ENCODE peak calls at places on chromosomes 7 and 10, in seven cellular contexts. A is A549, K is hepatocyte, Q is keratinocyte, N is OCI-LY7, Y is IMR-90, D is mammary epithelial cell. O is an unnamed sample.

GRCh38 chr7:99540542-99540941 is 11.4 kb downstream of the FAM200A start:
- DNase-seq in N (no peak), A (no peak), D (no peak), K (no peak), Q (no peak), Y (no peak), O (no peak)

GRCh38 chr7:30382607-30383006 is 96.0 kb downstream of the NOD1 start:
- DNase-seq in Y (no peak), D (no peak), N (no peak), K (no peak), Q (no peak), A (no peak), O (no peak)

GRCh38 chr7:74466196-74466813 is 12.6 kb downstream of the GTF2IRD1 start:
- DNase-seq in N (peak; percentile 56), Y (no peak), Q (no peak), A (no peak), K (no peak), D (no peak), O (no peak)

GRCh38 chr7:128591705-128592104 is 80.4 kb upstream of the GARIN1A start:
- DNase-seq in A (no peak), N (no peak), D (no peak), K (no peak), Q (no peak), Y (no peak), O (no peak)

GRCh38 chr7:877312-878232 is 1.2 kb downstream of the GET4 start:
- DNase-seq in K (peak; percentile 82), Q (no peak), D (peak; percentile 16), A (no peak), N (peak; percentile 27), Y (no peak), O (no peak)

GRCh38 chr7:134813668-134814067 is 34.2 kb downstream of the CALD1 start:
- DNase-seq in Q (no peak), K (peak; percentile 7), N (no peak), Y (peak; percentile 87), D (no peak), A (no peak), O (peak; percentile 71)

GRCh38 chr10:113084031-113084430 is 134.0 kb downstream of the TCF7L2 start:
- DNase-seq in N (no peak), D (no peak), Q (no peak), A (no peak), K (no peak), Y (peak; percentile 87), O (no peak)

GRCh38 chr7:11182736-11183135 is 209.1 kb downstream of the PHF14 start:
- DNase-seq in K (no peak), N (no peak), A (no peak), D (peak; percentile 9), Q (no peak), Y (peak; percentile 36), O (peak; percentile 76)

GRCh38 chr7:82945056-82945455 is 217.6 kb downstream of the PCLO start:
- DNase-seq in K (no peak), A (no peak), N (no peak), D (no peak), Q (no peak), Y (no peak), O (no peak)

GRCh38 chr10:49610015-49610734 is at the start of gene SLC18A3:
- DNase-seq in Y (no peak), K (no peak), Q (no peak), A (no peak), N (no peak), D (no peak), O (no peak)

GRCh38 chr10:62019685-62020361 is 118.3 kb downstream of the ARID5B start:
- DNase-seq in A (no peak), N (no peak), Y (no peak), D (no peak), Q (no peak), K (no peak), O (peak; percentile 69)

GRCh38 chr10:86205086-86205760 is 161.4 kb downstream of the GRID1 start:
- DNase-seq in K (no peak), A (no peak), Y (no peak), N (no peak), Q (no peak), D (no peak), O (no peak)
- H3K4me2 ChIP-seq in K (no peak overlapping the region), A (no peak overlapping the region), Y (no peak overlapping the region), N (no peak overlapping the region), Q (no peak overlapping the region), D (no peak overlapping the region), O (no peak overlapping the region)

DNA sequence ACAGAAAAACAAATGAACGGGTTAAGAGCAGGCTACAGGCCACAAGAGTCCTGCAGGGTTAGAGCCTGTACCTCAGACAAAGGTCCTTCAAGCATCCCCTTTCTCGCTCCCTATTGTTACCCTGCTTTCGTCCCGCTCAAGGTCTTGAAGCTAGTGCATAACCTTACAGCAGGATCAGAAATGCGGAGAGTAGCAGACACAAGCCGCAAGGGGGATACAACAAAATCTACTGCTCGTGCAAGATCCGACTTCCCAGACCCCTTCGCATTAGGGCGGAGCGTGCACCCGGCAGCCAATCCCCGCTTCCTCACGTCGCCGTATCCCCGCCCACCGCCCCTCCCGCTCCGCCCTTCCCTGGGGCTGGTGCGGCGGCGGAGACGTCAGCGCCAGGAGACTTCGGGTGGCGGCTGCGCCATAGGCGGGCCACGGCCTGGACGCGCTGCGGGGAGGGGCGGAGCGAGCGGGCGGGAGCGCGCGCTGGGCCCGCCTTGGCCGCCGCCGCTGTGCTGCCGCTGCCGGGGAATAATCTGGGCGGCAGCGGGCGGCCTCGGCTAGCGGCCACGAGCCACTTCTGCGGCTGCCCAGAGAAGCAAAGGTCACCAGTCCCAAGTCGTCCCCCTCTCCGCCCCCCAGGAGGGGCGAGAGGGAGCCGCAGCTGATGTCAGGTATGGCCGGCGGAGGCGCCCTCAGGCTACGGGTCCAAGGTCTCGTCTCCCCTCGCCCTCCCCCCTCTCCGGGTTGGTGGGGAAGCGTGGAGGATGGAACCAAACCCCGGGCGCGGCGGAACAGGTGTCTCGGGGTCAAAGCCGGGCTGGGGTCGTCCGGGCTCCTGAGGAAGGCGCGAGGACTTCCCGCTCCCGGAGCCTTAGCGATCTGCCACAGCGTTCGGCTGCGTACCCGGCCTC is at the start of gene C1GALT1:
- DNase-seq in N (peak; percentile 97), Q (peak; percentile 88), K (peak; percentile 98), D (peak; percentile 96), A (peak; percentile 98), Y (peak; percentile 97), O (peak; percentile 98)
- TF ChIP-seq CTCF in N (peak; percentile 66), Q (peak; percentile 49), K (peak; percentile 34), D (peak; percentile 48), A (no peak), Y (peak; percentile 56), O (peak; percentile 64)

DNA sequence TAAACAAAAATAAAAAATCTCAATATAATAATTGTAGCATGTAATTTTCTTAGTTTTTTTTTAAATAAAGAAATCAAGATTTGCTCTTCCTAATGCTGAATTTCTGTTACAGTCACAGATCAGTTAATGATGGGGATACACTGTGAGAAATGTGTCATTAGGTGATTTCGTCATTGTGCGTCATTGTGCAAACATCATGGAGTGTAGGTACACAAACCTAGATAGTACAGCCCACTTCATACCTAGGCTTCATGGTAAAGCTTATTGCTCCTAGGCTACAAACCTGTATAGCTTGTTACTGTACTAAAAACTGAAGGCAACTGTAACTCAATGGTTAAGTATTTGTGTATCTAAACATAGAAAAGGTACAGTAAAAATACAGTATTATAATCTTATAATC is 74.4 kb upstream of the LSM8 start:
- DNase-seq in D (peak; percentile 63), Y (no peak), K (peak; percentile 50), A (peak; percentile 63), N (no peak), Q (no peak), O (no peak)
- H3K27ac ChIP-seq in D (no peak overlapping the region), Y (no peak overlapping the region), K (no peak overlapping the region), A (no peak overlapping the region), N (no peak overlapping the region), Q (no peak overlapping the region), O (no peak overlapping the region)

GRCh38 chr10:124074471-124075109 is 18.8 kb downstream of the CHST15 start:
- DNase-seq in Y (no peak), A (no peak), N (peak; percentile 65), Q (no peak), D (no peak), K (no peak), O (no peak)
- H3K4me2 ChIP-seq in Y (no peak overlapping the region), A (no peak overlapping the region), N (peak overlapping the region; percentile 86), Q (no peak overlapping the region), D (no peak overlapping the region), K (no peak overlapping the region), O (no peak overlapping the region)

DNA sequence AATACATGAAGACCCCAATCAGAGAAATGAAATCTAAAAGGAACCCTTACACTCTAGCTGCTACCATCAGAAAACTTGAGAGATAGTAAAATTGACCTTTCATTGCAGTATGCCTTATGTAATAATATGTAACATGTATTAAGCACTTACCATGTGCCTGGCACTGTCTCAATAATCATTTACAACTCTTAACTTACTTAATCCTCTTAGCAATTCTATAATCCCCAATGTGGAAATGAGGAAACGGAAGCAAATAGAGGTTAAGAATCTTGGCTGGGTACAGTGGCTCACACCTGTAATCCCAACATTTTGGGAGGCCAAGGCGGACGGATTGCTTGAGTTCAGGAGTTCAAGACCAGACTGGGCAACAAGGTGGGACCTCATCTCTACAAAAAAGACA is 29.8 kb upstream of the FHIP2A start:
- DNase-seq in Q (no peak), Y (no peak), K (no peak), D (no peak), A (no peak), N (no peak), O (no peak)
- TF ChIP-seq CTCF in Q (no peak), Y (no peak), K (no peak), D (no peak), A (no peak), N (no peak), O (no peak)

DNA sequence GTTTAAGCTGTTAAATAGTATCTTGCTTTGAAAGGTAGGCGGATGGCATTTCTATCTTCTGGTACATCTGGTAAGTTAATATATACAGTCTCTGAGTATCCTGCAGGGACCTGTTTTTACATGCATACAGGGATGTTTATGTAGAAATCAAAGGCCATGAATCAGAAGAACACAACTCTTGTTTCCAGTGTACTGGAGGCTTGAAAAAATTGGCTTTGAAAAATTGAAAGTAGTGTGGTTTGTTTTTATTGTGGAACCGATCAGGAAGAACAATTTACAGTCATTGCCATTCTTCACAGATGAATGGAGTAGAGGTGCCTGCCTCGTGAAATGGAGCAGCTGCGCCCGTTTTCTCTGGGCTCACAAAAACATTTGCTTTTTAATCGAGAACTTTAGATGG is 54.0 kb upstream of the RPA3 start:
- DNase-seq in N (peak; percentile 50), Y (peak; percentile 67), A (no peak), K (no peak), Q (peak; percentile 81), D (peak; percentile 96), O (peak; percentile 44)
- H3K27ac ChIP-seq in N (peak overlapping the region; percentile 35), Y (peak overlapping the region; percentile 55), A (no peak overlapping the region), K (peak overlapping the region; percentile 7), Q (peak overlapping the region; percentile 75), D (peak overlapping the region; percentile 84), O (no peak overlapping the region)